ENCODE peak calls at places on chromosome 22, in five cellular contexts. S, A, L, C and R are unnamed samples.

GRCh38 chr22:25364736-25365241 is 145.3 kb downstream of the CRYBB2 start:
- ATAC-seq in A (no peak), S (no peak), L (peak), C (no peak), R (no peak)

GRCh38 chr22:41943661-41944209 is 3.2 kb downstream of the CENPM start:
- ATAC-seq in S (no peak), C (no peak), A (no peak), L (no peak), R (peak)

GRCh38 chr22:29994941-29995340 is 85.3 kb upstream of the HORMAD2 start:
- ATAC-seq in L (peak), A (no peak), C (no peak), S (no peak), R (peak)

GRCh38 chr22:50118557-50119168 is 28.9 kb downstream of the MOV10L1 start:
- ATAC-seq in S (no peak), A (no peak), L (no peak), C (no peak), R (no peak)

GRCh38 chr22:42522546-42522945 is 3.0 kb upstream of the RRP7A start:
- ATAC-seq in C (no peak), S (no peak), L (no peak), A (no peak), R (no peak)

GRCh38 chr22:19503869-19504268 is 20.3 kb downstream of the CLDN5 start:
- ATAC-seq in S (no peak), L (no peak), A (no peak), C (no peak), R (no peak)

GRCh38 chr22:49639956-49640355 is 187.7 kb downstream of the BRD1 start:
- ATAC-seq in C (no peak), L (no peak), S (no peak), A (no peak), R (no peak)

GRCh38 chr22:36252754-36253522 is at the start of gene APOL1:
- ATAC-seq in C (peak), L (peak), A (peak), S (peak), R (peak)

GRCh38 chr22:37336474-37337028 is 54.2 kb downstream of the CYTH4 start:
- ATAC-seq in A (no peak), C (peak), S (no peak), L (peak), R (no peak)

GRCh38 chr22:19124377-19124776 is 2.2 kb upstream of the DGCR2 start:
- ATAC-seq in L (no peak), S (no peak), A (no peak), C (no peak), R (no peak)

GRCh38 chr22:36510966-36511881 is 4.4 kb upstream of the FOXRED2 start:
- ATAC-seq in S (no peak), A (no peak), C (peak), L (peak), R (peak)

GRCh38 chr22:20562607-20563463 is 55.4 kb downstream of the MED15 start:
- ATAC-seq in C (no peak), S (no peak), L (no peak), A (no peak), R (no peak)

GRCh38 chr22:21990449-21991308 is 8.1 kb upstream of the TOP3B start:
- ATAC-seq in S (no peak), L (no peak), C (no peak), A (no peak), R (peak)

GRCh38 chr22:20786536-20786979 is 12.6 kb downstream of the SERPIND1 start:
- ATAC-seq in C (no peak), A (no peak), S (no peak), L (no peak), R (no peak)

GRCh38 chr22:35538801-35539321 is 1.8 kb upstream of the RASD2 start:
- ATAC-seq in L (peak), S (no peak), A (no peak), C (peak), R (peak)

GRCh38 chr22:17087176-17088131 is 2.7 kb downstream of the IL17RA start:
- ATAC-seq in C (peak), L (no peak), S (peak), A (peak), R (no peak)

GRCh38 chr22:30235687-30236170 is 10.8 kb downstream of the LIF start:
- ATAC-seq in L (peak), A (no peak), C (no peak), S (no peak), R (no peak)

GRCh38 chr22:28444659-28445058 is 235.0 kb downstream of the TTC28 start:
- ATAC-seq in L (no peak), C (no peak), A (no peak), S (no peak), R (no peak)

GRCh38 chr22:17368144-17368726 is 1.0 kb upstream of the CECR2 start:
- ATAC-seq in A (no peak), L (no peak), S (no peak), C (no peak), R (peak)